ENCODE peak calls at places on chromosomes 3 and 15, in six cellular contexts. Y, B, D, Q, S and Z are unnamed samples.

GRCh38 chr15:31402511-31403056 is 75.9 kb downstream of the KLF13 start:
- DNase-seq in Y (no peak), B (peak), D (no peak), Q (peak), S (no peak), Z (no peak)

GRCh38 chr3:152272771-152273242 is 4.1 kb downstream of the MBNL1 start:
- DNase-seq in Y (no peak), B (peak), D (peak), Q (no peak), S (peak), Z (no peak)

GRCh38 chr15:69141286-69141701 is 19.1 kb upstream of the GLCE start:
- DNase-seq in Y (no peak), B (no peak), D (no peak), Q (no peak), S (no peak), Z (peak)

GRCh38 chr3:78728406-78729145 is 1039.2 kb downstream of the ROBO1 start:
- DNase-seq in Y (no peak), B (peak), D (peak), Q (peak), S (no peak), Z (peak)

GRCh38 chr15:63915888-63916731 is 82.4 kb upstream of the HERC1 start:
- DNase-seq in Y (no peak), B (peak), D (peak), Q (no peak), S (no peak), Z (peak)

GRCh38 chr15:48574187-48574586 is 71.3 kb downstream of the FBN1 start:
- DNase-seq in Y (no peak), B (no peak), D (no peak), Q (no peak), S (no peak), Z (no peak)

GRCh38 chr3:30495172-30496124 is 111.0 kb upstream of the TGFBR2 start:
- DNase-seq in Y (no peak), B (no peak), D (no peak), Q (no peak), S (no peak), Z (no peak)

GRCh38 chr15:55764398-55764797 is 21.4 kb upstream of the PRTG start:
- DNase-seq in Y (no peak), B (no peak), D (no peak), Q (no peak), S (no peak), Z (peak)

GRCh38 chr3:17752851-17753250 is 10.4 kb upstream of the TBC1D5 start:
- DNase-seq in Y (no peak), B (no peak), D (no peak), Q (no peak), S (no peak), Z (no peak)

GRCh38 chr3:5494913-5495519 is 307.5 kb downstream of the EDEM1 start:
- DNase-seq in Y (no peak), B (no peak), D (no peak), Q (no peak), S (no peak), Z (no peak)

GRCh38 chr3:49173116-49173791 is 1.9 kb downstream of the KLHDC8B start:
- DNase-seq in Y (no peak), B (no peak), D (no peak), Q (peak), S (no peak), Z (no peak)

GRCh38 chr3:56254261-56254660 is 214.0 kb downstream of the ERC2 start:
- DNase-seq in Y (no peak), B (no peak), D (no peak), Q (no peak), S (no peak), Z (no peak)

GRCh38 chr3:151281671-151282334 is 3.5 kb upstream of the P2RY14 start:
- DNase-seq in Y (no peak), B (no peak), D (no peak), Q (no peak), S (no peak), Z (no peak)

GRCh38 chr3:13307041-13307440 is 113.1 kb downstream of the NUP210 start:
- DNase-seq in Y (no peak), B (no peak), D (no peak), Q (no peak), S (no peak), Z (no peak)

GRCh38 chr15:69609176-69609575 is 156.6 kb downstream of the RPLP1 start:
- DNase-seq in Y (no peak), B (peak), D (no peak), Q (no peak), S (no peak), Z (no peak)

GRCh38 chr15:65584241-65584640 is 26.7 kb downstream of the INTS14 start:
- DNase-seq in Y (no peak), B (no peak), D (no peak), Q (no peak), S (no peak), Z (no peak)

GRCh38 chr3:190543656-190544055 is 29.8 kb downstream of the IL1RAP start:
- DNase-seq in Y (no peak), B (no peak), D (no peak), Q (no peak), S (no peak), Z (no peak)

GRCh38 chr3:138125548-138126221 is 6.5 kb downstream of the A4GNT start:
- DNase-seq in Y (no peak), B (no peak), D (peak), Q (no peak), S (no peak), Z (no peak)

GRCh38 chr15:78244101-78244500 is 9.7 kb upstream of the ACSBG1 start:
- DNase-seq in Y (no peak), B (no peak), D (no peak), Q (no peak), S (no peak), Z (no peak)

GRCh38 chr3:113783980-113784379 is 37.1 kb downstream of the ATP6V1A start:
- DNase-seq in Y (no peak), B (no peak), D (no peak), Q (no peak), S (no peak), Z (no peak)

GRCh38 chr3:60475096-60475495 is 776.2 kb downstream of the FHIT start:
- DNase-seq in Y (no peak), B (no peak), D (no peak), Q (no peak), S (no peak), Z (no peak)

GRCh38 chr3:191087391-191087790 is 111.7 kb upstream of the OSTN start:
- DNase-seq in Y (no peak), B (no peak), D (no peak), Q (no peak), S (no peak), Z (no peak)

GRCh38 chr15:88341653-88342052 is 85.1 kb upstream of the NTRK3 start:
- DNase-seq in Y (no peak), B (no peak), D (no peak), Q (no peak), S (no peak), Z (no peak)

GRCh38 chr3:126959921-126960603 is 22.9 kb upstream of the PLXNA1 start:
- DNase-seq in Y (no peak), B (peak), D (peak), Q (no peak), S (no peak), Z (peak)

GRCh38 chr3:54046677-54047214 is 75.6 kb upstream of the CACNA2D3 start:
- DNase-seq in Y (no peak), B (peak), D (no peak), Q (peak), S (no peak), Z (peak)

GRCh38 chr3:8996681-8997121 is 33.4 kb upstream of the RAD18 start:
- DNase-seq in Y (no peak), B (peak), D (peak), Q (peak), S (no peak), Z (no peak)